ENCODE peak calls at places on chromosomes 2 and 18, in ten cellular contexts. S is lower leg skin, Z is thyroid gland, N is ovary, C is retinal pigment epithelial cell, B is HepG2, J is neuronal stem cell, O is IMR-90, H is lung, X is GM23248. U is an unnamed sample.

GRCh38 chr2:128514555-128514955 is 195.9 kb upstream of the HS6ST1 start:
- DNase-seq in S (no peak), Z (no peak), N (no peak), C (no peak), B (no peak), J (no peak), O (no peak), H (no peak), X (no peak), U (no peak)

GRCh38 chr2:145332210-145332609 is 812.3 kb upstream of the ZEB2 start:
- DNase-seq in S (no peak), Z (no peak), N (no peak), C (no peak), B (no peak), J (no peak), O (no peak), H (no peak), X (no peak), U (no peak)

GRCh38 chr2:23301151-23301550 is 83.8 kb upstream of the KLHL29 start:
- DNase-seq in S (no peak), Z (no peak), N (no peak), C (no peak), B (no peak), J (no peak), O (peak; percentile 50), H (no peak), X (peak; percentile 57), U (no peak)

GRCh38 chr2:235270951-235271350 is 222.9 kb upstream of the AGAP1 start:
- DNase-seq in S (no peak), Z (no peak), N (no peak), C (no peak), B (no peak), J (no peak), O (peak; percentile 70), H (no peak), X (peak; percentile 76), U (peak; percentile 61)

GRCh38 chr2:51705418-51705817 is 673.5 kb upstream of the NRXN1 start:
- DNase-seq in S (no peak), Z (no peak), N (no peak), C (no peak), B (no peak), J (no peak), O (no peak), H (no peak), X (no peak), U (no peak)

GRCh38 chr2:222943820-222944219 is 83.0 kb downstream of the ACSL3 start:
- DNase-seq in S (no peak), Z (no peak), N (no peak), C (no peak), B (no peak), J (no peak), O (peak; percentile 63), H (no peak), X (peak; percentile 50), U (no peak)

GRCh38 chr2:205593891-205594290 is 88.4 kb upstream of the NRP2 start:
- DNase-seq in S (no peak), Z (no peak), N (no peak), C (no peak), B (no peak), J (no peak), O (peak; percentile 22), H (no peak), X (no peak), U (no peak)

GRCh38 chr2:232623768-232624553 is 9.4 kb upstream of the EFHD1 start:
- DNase-seq in S (no peak), Z (no peak), N (no peak), C (no peak), B (no peak), J (no peak), O (no peak), H (no peak), X (no peak), U (no peak)

GRCh38 chr2:189661957-189662321 is 680 bp downstream of the ASNSD1 start:
- DNase-seq in S (no peak), Z (no peak), N (no peak), C (no peak), B (no peak), J (no peak), O (no peak), H (no peak), X (peak; percentile 14), U (no peak)

GRCh38 chr2:20186078-20186854 is 38.7 kb downstream of the SDC1 start:
- DNase-seq in S (no peak), Z (no peak), N (no peak), C (peak; percentile 67), B (peak; percentile 94), J (no peak), O (peak; percentile 73), H (peak; percentile 69), X (peak; percentile 32), U (peak; percentile 77)

GRCh38 chr2:38835015-38835601 is 40.6 kb downstream of the DHX57 start:
- DNase-seq in S (no peak), Z (no peak), N (no peak), C (no peak), B (peak; percentile 55), J (peak; percentile 9), O (peak; percentile 28), H (no peak), X (peak; percentile 53), U (no peak)

GRCh38 chr2:214014551-214015230 is 396.2 kb upstream of the VWC2L start:
- DNase-seq in S (no peak), Z (no peak), N (no peak), C (peak; percentile 40), B (no peak), J (no peak), O (peak; percentile 5), H (no peak), X (no peak), U (no peak)

GRCh38 chr18:35242426-35242825 is 1.6 kb downstream of the ZNF397 start:
- DNase-seq in S (no peak), Z (no peak), N (no peak), C (no peak), B (no peak), J (no peak), O (no peak), H (no peak), X (no peak), U (no peak)
- H3K4me3 ChIP-seq in S (no peak overlapping the region), Z (no peak overlapping the region), N (no peak overlapping the region), C (no peak overlapping the region), B (no peak overlapping the region), J (no peak overlapping the region), O (no peak overlapping the region), H (no peak overlapping the region), X (peak overlapping the region; percentile 97), U (no peak overlapping the region)

GRCh38 chr2:199910338-199911051 is 598 bp upstream of the C2orf69 start:
- DNase-seq in S (no peak), Z (no peak), N (no peak), C (no peak), B (no peak), J (no peak), O (no peak), H (no peak), X (no peak), U (no peak)
- H3K4me3 ChIP-seq in S (no peak overlapping the region), Z (no peak overlapping the region), N (peak overlapping the region; percentile 92), C (peak overlapping the region; percentile 53), B (peak overlapping the region; percentile 99), J (peak overlapping the region; percentile 74), O (peak overlapping the region; percentile 2), H (peak overlapping the region; percentile 91), X (peak overlapping the region; percentile 94), U (peak overlapping the region; percentile 33)

DNA sequence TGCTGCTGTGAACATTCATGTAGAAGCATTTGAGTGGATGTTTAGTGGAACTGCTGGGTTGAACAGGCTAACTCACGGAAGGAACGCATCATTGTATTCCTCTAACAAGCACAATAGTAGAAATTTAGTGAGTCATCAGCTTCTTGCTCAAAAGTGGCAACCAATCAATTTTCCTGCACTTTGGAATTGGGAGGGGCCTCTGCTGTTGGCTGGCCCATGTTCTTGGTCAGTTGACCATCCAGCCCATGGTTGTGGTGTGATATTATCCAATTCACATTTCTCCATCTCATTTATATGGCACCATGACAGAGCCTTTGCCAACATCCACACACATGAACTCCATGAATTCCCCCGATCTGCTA is 95.0 kb downstream of the TNFRSF11A start:
- DNase-seq in S (no peak), Z (no peak), N (no peak), C (no peak), B (peak; percentile 85), J (no peak), O (peak; percentile 34), H (no peak), X (peak; percentile 74), U (no peak)
- H3K4me3 ChIP-seq in S (no peak overlapping the region), Z (no peak overlapping the region), N (no peak overlapping the region), C (no peak overlapping the region), B (peak overlapping the region; percentile 55), J (no peak overlapping the region), O (no peak overlapping the region), H (no peak overlapping the region), X (peak overlapping the region; percentile 45), U (no peak overlapping the region)

GRCh38 chr2:193187816-193188215 is 993.1 kb upstream of the TMEFF2 start:
- DNase-seq in S (no peak), Z (no peak), N (no peak), C (no peak), B (no peak), J (no peak), O (no peak), H (no peak), X (peak; percentile 2), U (no peak)
- H3K4me3 ChIP-seq in S (no peak overlapping the region), Z (no peak overlapping the region), N (no peak overlapping the region), C (no peak overlapping the region), B (no peak overlapping the region), J (no peak overlapping the region), O (no peak overlapping the region), H (no peak overlapping the region), X (peak overlapping the region; percentile 67), U (no peak overlapping the region)

DNA sequence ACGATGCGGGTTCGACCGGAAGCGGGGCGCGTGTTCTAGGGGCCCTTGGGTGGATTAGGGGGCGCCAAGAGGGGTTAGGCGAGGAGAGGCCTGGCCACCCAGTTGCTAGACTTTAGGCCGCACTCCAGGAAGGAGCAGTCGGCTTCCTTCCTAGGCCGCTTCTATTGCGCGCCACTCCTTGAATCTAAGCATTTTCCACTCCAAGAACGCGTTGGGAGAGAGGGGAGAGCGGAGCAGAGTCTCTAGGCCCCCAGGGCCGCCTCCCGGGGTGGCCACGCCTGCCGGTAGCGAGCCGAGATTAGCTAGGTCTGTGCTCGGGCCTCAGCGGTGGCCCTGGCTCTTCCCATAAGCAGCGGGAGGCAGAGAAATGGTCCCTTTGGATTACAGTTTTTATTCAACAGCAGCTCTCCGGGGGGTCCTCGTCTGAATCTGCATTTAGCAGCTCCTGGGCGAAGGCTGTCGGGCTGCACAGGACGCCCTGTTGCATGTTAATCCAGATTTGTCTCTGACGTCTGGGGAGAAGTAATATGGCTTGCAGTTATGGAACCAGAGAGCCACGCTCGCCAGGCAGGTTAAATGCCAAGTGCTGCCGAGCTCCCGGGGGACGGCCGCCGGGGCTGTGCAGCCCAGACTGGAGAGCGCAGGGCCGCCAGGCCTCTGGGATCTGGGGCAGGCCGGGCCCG is 11.4 kb downstream of the MEIS1 start:
- DNase-seq in S (no peak), Z (no peak), N (peak; percentile 78), C (no peak), B (no peak), J (no peak), O (no peak), H (no peak), X (peak; percentile 72), U (no peak)
- H3K4me3 ChIP-seq in S (no peak overlapping the region), Z (no peak overlapping the region), N (peak overlapping the region; percentile 49), C (peak overlapping the region; percentile 21), B (no peak overlapping the region), J (peak overlapping the region; percentile 69), O (peak overlapping the region; percentile 39), H (peak overlapping the region; percentile 46), X (peak overlapping the region; percentile 71), U (peak overlapping the region; percentile 5)

GRCh38 chr2:74379851-74380789 is at the start of gene DCTN1:
- DNase-seq in S (no peak), Z (peak; percentile 42), N (peak; percentile 61), C (no peak), B (peak; percentile 25), J (peak; percentile 46), O (peak; percentile 80), H (no peak), X (peak; percentile 90), U (peak; percentile 26)
- H3K4me3 ChIP-seq in S (no peak within 1 kb of the TSS), Z (no peak within 1 kb of the TSS), N (peak within 1 kb of the TSS; percentile 39), C (peak within 1 kb of the TSS; percentile 38), B (peak within 1 kb of the TSS; percentile 47), J (peak within 1 kb of the TSS; percentile 66), O (peak within 1 kb of the TSS; percentile 49), H (peak within 1 kb of the TSS; percentile 33), X (peak within 1 kb of the TSS; percentile 74), U (peak within 1 kb of the TSS; percentile 27)

U was measured in kidney epithelial cell.